ENCODE peak calls at places on chromosomes 4 and X, in seven cellular contexts. P is IMR-90; M is occipital lobe; G is stomach; R is T-helper 1 cell; X is activated effector memory CD4-positive, alpha-beta T cell treated with Interleukin-2 at 50 U/mL for 16 hours; I is memory B cell. V is an unnamed sample.

GRCh38 chr4:37873383-37873782 is 17.5 kb upstream of the TBC1D1 start:
- DNase-seq in P (peak), M (no peak), G (no peak), R (no peak), X (no peak), I (no peak), V (peak)

GRCh38 chr4:15779336-15779735 is 1.2 kb downstream of the CD38 start:
- DNase-seq in P (peak), M (peak), G (no peak), R (no peak), X (no peak), I (no peak), V (peak)

GRCh38 chrX:97850911-97851310 is 967.2 kb downstream of the RPA4 start:
- DNase-seq in P (peak), M (no peak), G (no peak), R (no peak), X (no peak), I (no peak), V (no peak)

GRCh38 chr4:81648576-81649272 is 177.0 kb upstream of the RASGEF1B start:
- DNase-seq in P (no peak), M (no peak), G (no peak), R (no peak), X (no peak), I (no peak), V (peak)

GRCh38 chrX:132671229-132671641 is 182.4 kb upstream of the MBNL3 start:
- DNase-seq in P (peak), M (no peak), G (no peak), R (no peak), X (no peak), I (no peak), V (no peak)

GRCh38 chrX:53223955-53224859 is 800 bp downstream of the KDM5C start:
- DNase-seq in P (peak), M (no peak), G (no peak), R (no peak), X (peak), I (no peak), V (no peak)

GRCh38 chr4:236028-236427 is 69.2 kb downstream of the ZNF732 start:
- DNase-seq in P (no peak), M (no peak), G (no peak), R (no peak), X (no peak), I (no peak), V (no peak)

GRCh38 chr4:37735578-37735977 is 49.4 kb upstream of the RELL1 start:
- DNase-seq in P (no peak), M (no peak), G (no peak), R (no peak), X (no peak), I (no peak), V (no peak)

GRCh38 chr4:94127707-94128328 is 79.8 kb upstream of the SMARCAD1 start:
- DNase-seq in P (peak), M (no peak), G (no peak), R (no peak), X (no peak), I (no peak), V (peak)

GRCh38 chr4:176631611-176632010 is 161.1 kb downstream of the VEGFC start:
- DNase-seq in P (no peak), M (no peak), G (no peak), R (no peak), X (no peak), I (no peak), V (no peak)

GRCh38 chrX:54447461-54447860 is 7.3 kb downstream of the TSR2 start:
- DNase-seq in P (no peak), M (no peak), G (no peak), R (no peak), X (no peak), I (no peak), V (no peak)

GRCh38 chr4:59180161-59180560 is 2020.0 kb upstream of the ADGRL3 start:
- DNase-seq in P (no peak), M (no peak), G (no peak), R (no peak), X (no peak), I (no peak), V (no peak)

GRCh38 chr4:183333983-183334382 is 11.8 kb upstream of the CLDN24 start:
- DNase-seq in P (peak), M (no peak), G (no peak), R (no peak), X (no peak), I (no peak), V (peak)

GRCh38 chr4:77074961-77075855 is 581 bp downstream of the CCNI start:
- DNase-seq in P (peak), M (no peak), G (peak), R (peak), X (peak), I (peak), V (peak)

GRCh38 chrX:17700976-17701375 is 36.3 kb upstream of the SCML1 start:
- DNase-seq in P (no peak), M (no peak), G (no peak), R (no peak), X (no peak), I (no peak), V (no peak)

GRCh38 chr4:188532751-188533150 is 393.5 kb downstream of the TRIML1 start:
- DNase-seq in P (no peak), M (no peak), G (no peak), R (no peak), X (no peak), I (no peak), V (no peak)

GRCh38 chrX:75547783-75548182 is 24.9 kb upstream of the ZDHHC15 start:
- DNase-seq in P (no peak), M (no peak), G (peak), R (no peak), X (no peak), I (no peak), V (no peak)

GRCh38 chrX:132181364-132181763 is 37.9 kb downstream of the RAP2C start:
- DNase-seq in P (no peak), M (no peak), G (peak), R (no peak), X (no peak), I (no peak), V (peak)

GRCh38 chr4:73589261-73589847 is 30.9 kb downstream of the RASSF6 start:
- DNase-seq in P (peak), M (no peak), G (no peak), R (no peak), X (no peak), I (no peak), V (peak)

GRCh38 chrX:115021121-115021520 is 3.7 kb upstream of the IL13RA2 start:
- DNase-seq in P (peak), M (no peak), G (no peak), R (no peak), X (no peak), I (no peak), V (no peak)

GRCh38 chrX:1546601-1547275 is 9.8 kb upstream of the P2RY8 start:
- DNase-seq in P (no peak), M (no peak), G (peak), R (no peak), X (no peak), I (no peak), V (no peak)

GRCh38 chrX:97847885-97848679 is 964.4 kb downstream of the RPA4 start:
- DNase-seq in P (no peak), M (no peak), G (no peak), R (no peak), X (no peak), I (no peak), V (no peak)

GRCh38 chr4:5852806-5853205 is 40.1 kb downstream of the CRMP1 start:
- DNase-seq in P (no peak), M (no peak), G (no peak), R (no peak), X (no peak), I (no peak), V (no peak)

GRCh38 chrX:150767475-150768131 is 74.4 kb downstream of the MTMR1 start:
- DNase-seq in P (peak), M (no peak), G (no peak), R (no peak), X (no peak), I (no peak), V (peak)

GRCh38 chrX:107729558-107730297 is 45.9 kb downstream of the TSC22D3 start:
- DNase-seq in P (no peak), M (no peak), G (no peak), R (no peak), X (no peak), I (no peak), V (no peak)

GRCh38 chr4:175767130-175767529 is 44.9 kb downstream of the GPM6A start:
- DNase-seq in P (no peak), M (no peak), G (no peak), R (no peak), X (no peak), I (no peak), V (no peak)

GRCh38 chr4:8701101-8702019 is 108.8 kb downstream of the CPZ start:
- DNase-seq in P (no peak), M (no peak), G (peak), R (no peak), X (no peak), I (no peak), V (no peak)

GRCh38 chrX:117990438-117990837 is 126.2 kb downstream of the KLHL13 start:
- DNase-seq in P (peak), M (no peak), G (no peak), R (no peak), X (no peak), I (no peak), V (no peak)

GRCh38 chrX:10190367-10190766 is 33.6 kb downstream of the CLCN4 start:
- DNase-seq in P (peak), M (no peak), G (no peak), R (no peak), X (no peak), I (peak), V (peak)

GRCh38 chr4:88616275-88616996 is 24.2 kb downstream of the HERC3 start:
- DNase-seq in P (peak), M (no peak), G (no peak), R (no peak), X (no peak), I (no peak), V (peak)

GRCh38 chrX:155086202-155086840 is 15.0 kb downstream of the BRCC3 start:
- DNase-seq in P (peak), M (no peak), G (no peak), R (no peak), X (no peak), I (peak), V (peak)